ENCODE peak calls at places on chromosomes 4 and X, in seven cellular contexts. I, L, P, K, C, X and D are unnamed samples.

GRCh38 chr4:127634181-127634580 is 1.4 kb downstream of the INTU start:
- DNase-seq in I (no peak), L (no peak), P (no peak), K (peak), C (no peak), X (no peak), D (no peak)

GRCh38 chrX:14964500-14964899 is 91.3 kb downstream of the MOSPD2 start:
- DNase-seq in I (no peak), L (no peak), P (no peak), K (peak), C (no peak), X (no peak), D (peak)

GRCh38 chrX:37060999-37061398 is 52.8 kb downstream of the FAM47C start:
- DNase-seq in I (no peak), L (no peak), P (peak), K (peak), C (no peak), X (no peak), D (no peak)

GRCh38 chrX:53714580-53715335 is 28.2 kb upstream of the HUWE1 start:
- DNase-seq in I (no peak), L (peak), P (peak), K (peak), C (no peak), X (no peak), D (peak)

GRCh38 chrX:1292581-1293310 is 24.1 kb downstream of the CSF2RA start:
- DNase-seq in I (no peak), L (no peak), P (no peak), K (no peak), C (no peak), X (no peak), D (no peak)

GRCh38 chrX:3403748-3404147 is 57.3 kb upstream of the MXRA5 start:
- DNase-seq in I (no peak), L (no peak), P (no peak), K (peak), C (no peak), X (no peak), D (no peak)

GRCh38 chr4:2356123-2357069 is 62.0 kb downstream of the ZFYVE28 start:
- DNase-seq in I (peak), L (peak), P (no peak), K (no peak), C (no peak), X (no peak), D (no peak)

GRCh38 chr4:153620352-153620751 is 63.7 kb upstream of the TLR2 start:
- DNase-seq in I (no peak), L (no peak), P (no peak), K (peak), C (no peak), X (no peak), D (peak)

GRCh38 chr4:138039010-138039409 is 203.1 kb downstream of the SLC7A11 start:
- DNase-seq in I (no peak), L (no peak), P (no peak), K (peak), C (no peak), X (no peak), D (no peak)

GRCh38 chrX:1389181-1389992 is 2.5 kb downstream of the SLC25A6 start:
- DNase-seq in I (peak), L (peak), P (no peak), K (no peak), C (peak), X (peak), D (no peak)

GRCh38 chr4:13627185-13627605 is 330 bp downstream of the BOD1L1 start:
- DNase-seq in I (no peak), L (no peak), P (no peak), K (peak), C (no peak), X (no peak), D (no peak)

GRCh38 chrX:45353462-45353861 is 152.8 kb upstream of the DIPK2B start:
- DNase-seq in I (no peak), L (no peak), P (peak), K (peak), C (no peak), X (no peak), D (no peak)

GRCh38 chr4:83852085-83852451 is 316.2 kb downstream of the GPAT3 start:
- DNase-seq in I (no peak), L (no peak), P (peak), K (peak), C (no peak), X (no peak), D (no peak)

GRCh38 chrX:41014776-41015175 is 70.5 kb upstream of the USP9X start:
- DNase-seq in I (no peak), L (no peak), P (no peak), K (peak), C (no peak), X (no peak), D (no peak)

GRCh38 chrX:41009816-41010187 is 75.4 kb upstream of the USP9X start:
- DNase-seq in I (no peak), L (no peak), P (no peak), K (no peak), C (no peak), X (no peak), D (no peak)

GRCh38 chrX:41005445-41005992 is 79.7 kb upstream of the USP9X start:
- DNase-seq in I (no peak), L (no peak), P (no peak), K (no peak), C (no peak), X (no peak), D (no peak)

DNA sequence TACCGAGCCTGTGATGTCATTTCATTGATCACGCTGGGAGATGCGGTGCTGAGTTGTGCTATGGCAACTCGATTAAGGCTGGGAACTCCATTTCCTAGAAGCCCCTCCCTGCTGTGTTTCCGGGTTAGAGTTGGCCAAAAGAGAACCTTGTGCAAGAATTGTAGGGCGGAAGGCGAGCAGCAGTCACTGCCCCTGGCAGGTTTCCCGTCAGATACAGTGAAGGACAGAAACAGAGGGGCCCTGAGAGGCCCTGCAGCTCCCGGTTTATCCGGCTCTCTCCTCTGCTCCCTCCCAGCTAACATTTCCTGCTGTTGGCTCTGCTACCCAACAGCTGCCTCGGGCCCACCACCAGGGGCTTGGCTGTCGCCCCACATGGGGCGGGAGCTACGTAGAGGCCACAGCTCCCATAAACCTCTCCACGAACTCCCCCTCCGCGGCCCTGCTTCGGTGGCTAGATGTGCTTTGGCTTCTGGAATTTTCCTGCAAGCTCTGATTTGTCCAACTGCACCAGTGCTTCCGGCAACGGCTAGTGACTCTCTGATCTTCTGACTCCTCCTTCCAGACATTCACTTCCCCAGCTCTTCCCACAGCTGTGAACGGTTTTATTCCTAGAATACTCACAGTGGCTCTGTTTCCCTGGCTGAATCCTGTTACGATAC is 74.9 kb upstream of the USP9X start:
- DNase-seq in I (peak), L (peak), P (peak), K (peak), C (peak), X (peak), D (peak)
- H3K4me3 ChIP-seq in I (peak), L (peak), P (peak), K (peak), C (no peak), X (peak), D (peak)

GRCh38 chrX:40262641-40263560 is 165.1 kb upstream of the BCOR start:
- DNase-seq in I (peak), L (no peak), P (no peak), K (peak), C (peak), X (peak), D (no peak)

GRCh38 chrX:40266490-40267333 is 169.0 kb upstream of the BCOR start:
- DNase-seq in I (peak), L (peak), P (no peak), K (peak), C (peak), X (peak), D (no peak)

GRCh38 chrX:40268126-40268525 is 170.4 kb upstream of the BCOR start:
- DNase-seq in I (no peak), L (no peak), P (no peak), K (peak), C (no peak), X (no peak), D (no peak)

GRCh38 chrX:40272141-40272540 is 174.4 kb upstream of the BCOR start:
- DNase-seq in I (no peak), L (no peak), P (no peak), K (no peak), C (no peak), X (no peak), D (no peak)

DNA sequence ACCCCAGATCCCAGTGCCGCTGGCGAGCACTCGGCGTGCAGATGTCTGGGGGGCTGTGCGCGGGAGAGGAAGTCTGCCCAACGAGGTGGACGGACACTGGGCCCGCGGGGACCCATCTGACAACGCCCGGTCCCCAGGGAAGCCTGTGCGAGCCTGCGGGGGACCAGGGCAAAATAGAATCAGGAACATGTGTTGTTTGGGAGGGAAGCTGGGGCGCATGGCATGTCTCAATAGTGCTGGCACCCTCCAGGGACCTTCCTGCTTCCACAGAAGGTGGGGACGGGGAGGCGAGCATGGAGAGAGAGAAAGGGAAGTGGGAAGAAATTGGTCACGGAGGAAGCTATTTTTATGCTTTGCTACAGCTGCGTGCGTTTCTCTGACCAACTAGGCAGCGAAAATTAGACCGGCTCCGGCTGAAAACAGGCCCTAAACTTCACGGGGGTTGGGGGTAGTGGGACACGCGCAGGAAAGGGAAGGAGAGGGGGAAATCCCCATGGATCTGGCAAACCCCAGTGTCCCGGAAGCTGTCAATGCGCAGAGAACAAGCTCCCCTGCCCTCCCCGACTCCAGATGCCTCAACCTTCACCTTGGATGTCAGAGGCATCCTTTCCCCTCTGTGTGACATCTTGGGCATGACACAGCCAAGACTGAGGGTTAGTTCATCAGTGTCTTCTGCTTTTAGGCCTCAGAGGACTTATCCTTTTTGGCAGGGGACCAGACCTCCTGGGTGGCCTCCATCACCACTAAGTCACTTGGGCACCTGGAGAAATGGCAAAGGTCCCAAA is 169.8 kb upstream of the BCOR start:
- DNase-seq in I (peak), L (no peak), P (no peak), K (no peak), C (no peak), X (no peak), D (no peak)
- TF ChIP-seq CTCF in I (no peak), L (no peak), P (no peak), K (no peak), C (no peak), X (no peak), D (no peak)

DNA sequence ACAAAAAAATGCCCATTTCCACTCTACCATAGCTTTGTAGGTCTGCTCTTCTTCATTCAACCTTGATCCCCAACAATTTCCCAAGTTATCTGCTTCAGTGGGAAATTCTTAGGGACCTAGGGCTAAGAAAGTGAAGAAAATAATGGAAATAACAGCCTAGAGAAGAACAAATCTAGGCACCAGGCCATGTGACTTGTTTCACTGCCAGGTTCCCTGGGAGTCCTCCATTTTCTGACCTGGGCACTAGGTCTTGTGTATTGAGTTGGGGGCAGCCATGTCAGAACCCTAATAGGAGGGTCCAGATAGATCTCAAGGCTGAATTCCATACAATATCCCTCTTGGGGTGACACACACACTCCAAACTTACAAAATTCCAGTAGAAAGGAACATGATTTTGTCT is 194.6 kb upstream of the STK26 start:
- DNase-seq in I (no peak), L (no peak), P (no peak), K (no peak), C (no peak), X (no peak), D (no peak)
- H3K4me3 ChIP-seq in I (no peak), L (no peak), P (no peak), K (no peak), C (no peak), X (no peak), D (no peak)

DNA sequence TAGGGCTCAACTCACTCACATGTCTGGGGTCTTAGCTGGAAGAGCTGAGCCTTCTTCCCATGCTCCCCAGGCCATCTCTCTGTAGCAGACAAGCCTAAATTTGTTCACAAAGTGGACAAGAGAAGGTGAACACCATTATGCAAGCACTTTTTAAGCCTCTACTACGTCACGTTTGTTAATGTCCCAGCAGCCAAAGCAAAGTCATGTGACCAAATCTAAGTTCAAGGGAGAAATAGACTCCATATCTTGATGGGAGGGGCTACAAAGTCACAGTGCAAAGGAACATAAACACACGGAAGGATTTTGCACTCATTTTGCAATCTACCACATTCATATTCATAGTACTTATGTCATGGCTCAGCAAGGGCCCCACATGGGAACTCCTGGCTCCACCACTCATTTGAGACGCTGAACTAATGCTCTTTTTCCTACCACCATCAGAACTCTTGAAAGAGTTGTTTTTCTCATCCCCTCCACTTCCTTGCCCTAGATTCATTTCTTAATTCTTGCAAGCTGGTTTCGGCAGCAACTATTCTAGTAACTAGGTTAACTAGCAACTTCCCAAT is 139.0 kb upstream of the JADE1 start:
- DNase-seq in I (no peak), L (no peak), P (no peak), K (no peak), C (no peak), X (no peak), D (no peak)
- TF ChIP-seq CTCF in I (no peak), L (no peak), P (no peak), K (no peak), C (no peak), X (no peak), D (no peak)